ENCODE peak calls at places on chromosome X, in four cellular contexts. T, U, Q and G are unnamed samples.

GRCh38 chrX:56600141-56600540 is 36.7 kb downstream of the UBQLN2 start:
- DNase-seq in T (no peak), U (no peak), Q (no peak), G (peak)

GRCh38 chrX:44344194-44344593 is 722 bp upstream of the EFHC2 start:
- DNase-seq in T (no peak), U (peak), Q (peak), G (no peak)

GRCh38 chrX:146396409-146396808 is 413.2 kb upstream of the CXorf51B start:
- DNase-seq in T (no peak), U (no peak), Q (no peak), G (no peak)

GRCh38 chrX:97387004-97387403 is 503.3 kb downstream of the RPA4 start:
- DNase-seq in T (no peak), U (no peak), Q (no peak), G (no peak)

GRCh38 chrX:47091149-47091775 is 13.0 kb downstream of the RGN start:
- DNase-seq in T (no peak), U (no peak), Q (peak), G (peak)

GRCh38 chrX:32155044-32155638 is 1056.2 kb downstream of the DMD start:
- DNase-seq in T (no peak), U (no peak), Q (no peak), G (no peak)

GRCh38 chrX:97238632-97239031 is 354.9 kb downstream of the RPA4 start:
- DNase-seq in T (no peak), U (no peak), Q (no peak), G (peak)

GRCh38 chrX:36609653-36610585 is 398.2 kb upstream of the FAM47C start:
- DNase-seq in T (no peak), U (no peak), Q (no peak), G (no peak)

DNA sequence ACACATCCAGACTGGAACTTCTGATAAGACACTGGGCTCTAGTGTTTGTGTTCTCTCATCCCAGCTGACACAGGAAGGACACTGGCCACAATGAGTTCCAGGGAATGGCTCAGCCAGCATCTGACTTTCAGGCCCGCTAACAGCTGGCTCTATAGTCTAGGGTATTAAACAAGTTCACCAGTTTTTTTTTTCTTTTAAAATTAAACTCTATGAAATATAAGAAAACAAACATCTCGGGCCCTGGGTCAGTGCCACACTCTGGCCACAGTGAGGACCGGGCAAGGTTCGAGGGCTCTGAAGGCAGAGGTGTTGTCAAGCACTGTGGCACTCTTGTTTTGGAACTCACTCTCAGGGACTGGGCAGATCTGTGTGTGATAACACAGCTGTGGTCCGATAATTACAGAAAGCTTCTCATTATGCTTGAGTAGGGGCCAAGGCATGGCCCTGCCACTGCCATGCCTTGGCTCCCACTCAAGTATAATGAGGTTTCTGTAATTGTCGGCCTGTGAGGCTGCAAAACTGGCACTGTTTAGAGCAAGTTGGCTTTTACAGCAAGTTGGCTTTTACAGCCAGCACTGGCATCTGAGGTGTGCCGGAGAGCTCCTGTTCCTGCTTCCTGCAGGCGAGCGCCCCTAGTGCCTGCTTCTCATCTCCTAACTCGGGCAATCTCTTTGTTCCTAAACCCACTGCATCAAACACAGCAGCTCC is 62.8 kb downstream of the PPP1R2C start:
- DNase-seq in T (no peak), U (peak), Q (no peak), G (no peak)
- TF ChIP-seq CTCF in T (no peak), U (no peak), Q (no peak), G (no peak)

DNA sequence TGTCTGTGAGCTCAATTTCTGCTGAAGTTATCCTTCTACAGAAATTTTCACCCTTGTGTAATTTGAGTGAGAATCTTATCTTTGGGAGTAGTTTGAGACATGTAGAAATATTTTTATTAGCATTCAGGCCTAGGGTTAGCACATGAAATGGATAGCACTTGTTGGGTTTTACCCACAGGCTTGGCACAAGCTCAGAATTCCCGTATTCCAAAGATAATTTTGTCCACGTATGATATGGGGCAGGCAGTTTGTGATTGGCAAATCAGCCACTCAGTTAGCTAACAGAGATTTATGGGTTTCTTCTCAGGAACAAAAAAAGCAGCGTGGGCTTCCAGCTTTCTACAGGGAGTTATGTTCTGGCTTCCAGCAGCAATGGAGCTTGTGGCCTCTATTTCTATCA is 117.9 kb upstream of the DCAF8L1 start:
- DNase-seq in T (no peak), U (no peak), Q (no peak), G (no peak)
- H3K4me3 ChIP-seq in T (no peak), U (no peak), Q (no peak), G (no peak)

DNA sequence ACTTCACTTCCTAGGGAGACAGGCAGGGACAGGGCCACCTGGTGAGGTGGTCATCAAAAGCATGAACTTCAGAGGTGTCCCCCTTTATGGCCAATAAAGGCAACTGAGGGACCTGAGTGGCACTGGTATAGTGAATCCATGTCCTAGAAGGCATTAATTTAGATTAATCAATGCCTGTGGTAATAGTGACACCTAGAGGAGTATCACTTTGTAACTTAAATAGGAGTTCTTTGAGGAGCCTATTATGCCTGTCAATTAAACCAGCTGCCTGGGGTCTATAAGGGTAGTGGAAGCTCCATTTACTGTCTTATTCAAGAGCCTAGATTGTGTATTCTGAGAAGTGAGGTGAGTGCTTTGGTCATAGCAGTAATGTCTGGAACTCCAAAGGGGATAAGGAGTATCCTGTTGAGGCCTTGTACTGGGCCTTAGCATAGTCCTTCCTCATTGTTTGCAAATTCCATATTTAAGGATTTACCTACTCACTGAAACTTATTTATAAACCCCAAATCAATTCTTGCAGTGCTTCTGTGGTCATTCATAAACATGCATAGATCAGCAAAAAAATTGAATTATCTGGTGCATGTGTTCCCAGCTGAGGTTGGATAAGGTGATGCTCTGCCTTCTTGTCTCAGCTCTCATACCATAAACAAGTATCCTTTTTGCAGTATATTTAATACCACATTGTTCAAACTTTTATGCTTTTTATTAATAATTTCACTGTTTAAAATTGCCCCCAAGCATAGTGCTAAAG is 213.8 kb upstream of the RADX start:
- DNase-seq in T (no peak), U (no peak), Q (no peak), G (no peak)
- TF ChIP-seq CTCF in T (no peak), U (no peak), Q (no peak), G (no peak)

DNA sequence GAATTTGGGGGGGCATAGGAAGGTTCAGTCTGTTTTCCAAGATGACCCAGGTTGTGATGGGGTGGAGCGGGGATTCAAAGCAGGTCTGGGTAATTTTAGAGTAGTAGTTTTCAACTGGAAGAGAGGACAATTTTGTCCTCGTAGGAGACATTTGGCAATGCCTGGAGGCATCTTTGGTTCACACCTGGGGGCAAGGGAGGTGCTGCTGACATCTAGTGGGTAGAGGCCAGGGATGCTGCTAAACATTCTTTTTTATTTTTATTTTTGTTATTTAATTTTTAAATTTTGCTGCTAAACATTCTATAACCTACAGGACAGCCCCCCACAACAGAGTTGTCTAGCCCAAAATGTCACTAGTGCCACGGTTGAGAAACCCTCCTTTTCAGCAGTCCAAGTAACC is 1.9 kb downstream of the RAB9A start:
- DNase-seq in T (no peak), U (no peak), Q (no peak), G (no peak)
- H3K4me3 ChIP-seq in T (peak), U (peak), Q (peak), G (peak)